ENCODE peak calls at places on chromosome 16, in four cellular contexts. V is IMR-90, I is neuronal stem cell, R is H9. X is an unnamed sample.

GRCh38 chr16:4298761-4299522 is 16.9 kb upstream of the GLIS2 start:
- DNase-seq in V (peak), I (no peak), R (peak), X (peak)

GRCh38 chr16:9869776-9870175 is 312.5 kb downstream of the GRIN2A start:
- DNase-seq in V (no peak), I (no peak), R (no peak), X (no peak)

GRCh38 chr16:10699756-10700155 is 5.0 kb upstream of the TEKT5 start:
- DNase-seq in V (no peak), I (no peak), R (no peak), X (no peak)

GRCh38 chr16:35339337-35339736 is 1879.9 kb downstream of the TP53TG3F start:
- DNase-seq in V (no peak), I (no peak), R (no peak), X (no peak)

GRCh38 chr16:56606688-56607618 is 1.4 kb upstream of the MT2A start:
- DNase-seq in V (peak), I (no peak), R (no peak), X (peak)

GRCh38 chr16:23729503-23730424 is 16.7 kb upstream of the ERN2 start:
- DNase-seq in V (peak), I (no peak), R (peak), X (peak)

GRCh38 chr16:54447606-54448440 is 161.2 kb upstream of the IRX3 start:
- DNase-seq in V (peak), I (no peak), R (no peak), X (peak)

GRCh38 chr16:11056989-11057645 is 112.8 kb downstream of the CLEC16A start:
- DNase-seq in V (no peak), I (no peak), R (no peak), X (no peak)

GRCh38 chr16:48011466-48011865 is 144.3 kb downstream of the ABCC12 start:
- DNase-seq in V (no peak), I (no peak), R (peak), X (no peak)

GRCh38 chr16:11012841-11013240 is 68.5 kb downstream of the CLEC16A start:
- DNase-seq in V (no peak), I (no peak), R (no peak), X (no peak)

GRCh38 chr16:49580751-49581303 is 207.2 kb downstream of the C16orf78 start:
- DNase-seq in V (peak), I (no peak), R (no peak), X (no peak)

GRCh38 chr16:30858829-30859423 is 35.0 kb downstream of the BCL7C start:
- DNase-seq in V (no peak), I (no peak), R (no peak), X (peak)

GRCh38 chr16:55280622-55281021 is 43.4 kb upstream of the IRX6 start:
- DNase-seq in V (no peak), I (no peak), R (no peak), X (no peak)

GRCh38 chr16:21626659-21627277 is 25.6 kb downstream of the IGSF6 start:
- DNase-seq in V (peak), I (no peak), R (no peak), X (no peak)

GRCh38 chr16:19095699-19096098 is 18.1 kb upstream of the ITPRIPL2 start:
- DNase-seq in V (no peak), I (no peak), R (peak), X (peak)

GRCh38 chr16:11229906-11230305 is 26.1 kb downstream of the SOCS1 start:
- DNase-seq in V (no peak), I (no peak), R (no peak), X (no peak)

GRCh38 chr16:87603684-87604571 is 1.6 kb downstream of the JPH3 start:
- DNase-seq in V (no peak), I (no peak), R (no peak), X (no peak)

GRCh38 chr16:87600246-87600645 is 2.1 kb upstream of the JPH3 start:
- DNase-seq in V (no peak), I (no peak), R (no peak), X (no peak)

GRCh38 chr16:87602821-87603683 is 744 bp downstream of the JPH3 start:
- DNase-seq in V (no peak), I (peak), R (no peak), X (no peak)

GRCh38 chr16:87602005-87602790 is at the start of gene JPH3:
- DNase-seq in V (no peak), I (peak), R (peak), X (no peak)

GRCh38 chr16:87601322-87602004 is 845 bp upstream of the JPH3 start:
- DNase-seq in V (no peak), I (no peak), R (no peak), X (no peak)
- H2BK120ac ChIP-seq in V (no peak), I (no peak), R (no peak), X (no peak)

GRCh38 chr16:1958715-1959268 is 546 bp upstream of the NDUFB10 start:
- DNase-seq in V (no peak), I (no peak), R (no peak), X (no peak)
- H4K8ac ChIP-seq in V (peak), I (peak), R (no peak), X (peak)

DNA sequence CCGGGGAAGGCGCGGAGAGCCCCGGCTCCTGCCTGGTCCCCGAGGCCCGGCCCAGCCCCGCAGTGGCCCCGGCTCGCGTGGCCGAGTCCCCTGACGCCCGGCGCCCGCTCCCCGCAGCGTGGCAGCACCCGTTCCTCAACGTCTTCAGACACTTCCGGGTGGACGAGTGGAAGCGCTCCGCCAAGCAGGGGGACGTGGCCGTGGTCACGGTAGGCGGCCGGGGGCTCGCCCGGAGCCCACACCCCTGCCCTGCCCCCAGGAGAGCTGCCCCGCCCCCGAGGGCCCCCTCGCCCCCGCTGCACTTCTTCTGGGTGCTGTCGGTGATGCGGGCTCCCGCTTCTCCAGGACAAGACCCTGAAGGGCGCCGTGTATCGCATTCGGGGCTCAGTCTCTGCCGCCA is 481 bp downstream of the WDR90 start:
- DNase-seq in V (no peak), I (no peak), R (no peak), X (no peak)
- H3K27ac ChIP-seq in V (peak), I (no peak), R (no peak), X (no peak)

DNA sequence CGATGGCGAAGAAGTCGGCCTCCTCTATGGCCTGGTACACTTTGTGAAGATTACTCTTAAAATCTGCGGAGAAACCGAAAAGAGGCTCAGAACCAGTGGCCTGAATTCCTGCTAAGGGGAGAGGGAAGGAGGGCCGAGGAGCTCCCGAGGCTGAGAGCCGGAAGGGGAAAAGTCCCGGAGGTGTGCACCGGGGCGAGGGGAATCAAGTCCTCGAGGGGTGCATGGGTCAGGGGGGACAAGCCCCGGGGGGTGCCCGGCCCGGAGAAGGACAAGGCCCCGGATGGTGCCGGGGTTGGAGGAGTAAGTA is 495 bp downstream of the PARN start:
- DNase-seq in V (no peak), I (no peak), R (no peak), X (peak)
- H2BK120ac ChIP-seq in V (no peak), I (no peak), R (no peak), X (peak)

GRCh38 chr16:71568541-71568940 is 8.4 kb downstream of the TAT start:
- DNase-seq in V (no peak), I (no peak), R (no peak), X (no peak)

GRCh38 chr16:71570143-71570542 is 6.7 kb downstream of the TAT start:
- DNase-seq in V (no peak), I (no peak), R (no peak), X (no peak)

GRCh38 chr16:71567931-71568330 is 9.0 kb downstream of the TAT start:
- DNase-seq in V (no peak), I (no peak), R (no peak), X (no peak)

GRCh38 chr16:71572497-71573116 is 4.3 kb downstream of the TAT start:
- DNase-seq in V (no peak), I (no peak), R (no peak), X (no peak)

GRCh38 chr16:71569621-71570020 is 7.3 kb downstream of the TAT start:
- DNase-seq in V (no peak), I (no peak), R (no peak), X (no peak)
- H4K8ac ChIP-seq in V (no peak), I (no peak), R (no peak), X (no peak)

DNA sequence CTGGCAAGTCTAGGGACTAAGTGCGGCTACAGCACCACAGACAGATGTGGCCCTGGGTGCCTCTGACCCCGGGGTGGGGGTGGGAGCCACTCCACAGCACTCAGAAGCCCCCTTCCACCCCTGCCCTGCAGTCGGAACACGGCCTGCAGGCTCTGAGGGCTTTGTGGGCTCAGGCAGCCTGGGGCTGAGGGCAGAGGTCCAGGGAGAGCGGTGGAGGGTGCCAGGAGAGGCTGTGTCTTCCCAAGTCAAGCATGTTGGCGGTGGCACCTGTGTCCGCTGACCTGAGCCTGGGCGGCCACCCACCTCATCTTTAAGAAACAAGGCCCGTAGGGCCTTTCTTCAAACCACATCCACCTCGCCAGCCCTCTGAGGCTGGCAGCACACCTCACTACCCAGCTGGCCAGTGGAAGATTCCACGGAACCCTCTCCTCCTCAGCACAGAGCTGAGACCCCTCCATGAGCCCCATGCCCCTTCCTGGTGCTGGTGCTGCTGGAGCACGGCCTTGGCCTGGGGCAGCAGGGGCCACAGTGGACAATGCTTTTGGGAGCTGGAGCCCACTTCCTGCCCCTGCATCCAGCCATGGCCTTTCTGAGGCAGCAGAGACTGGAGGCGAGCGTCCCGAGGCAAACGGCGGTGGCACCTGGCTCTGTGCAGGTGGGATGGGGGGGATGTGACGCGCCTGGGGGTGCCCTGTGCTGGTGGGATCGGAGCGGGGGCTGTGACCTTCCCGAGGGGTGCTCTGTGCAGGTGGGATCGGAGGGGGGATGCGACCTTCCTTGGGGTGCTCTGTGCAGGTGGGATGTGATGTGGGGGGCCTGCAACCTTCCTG is 77.8 kb downstream of the ZNF778 start:
- DNase-seq in V (no peak), I (no peak), R (no peak), X (no peak)
- H3K27ac ChIP-seq in V (no peak), I (no peak), R (no peak), X (no peak)

DNA sequence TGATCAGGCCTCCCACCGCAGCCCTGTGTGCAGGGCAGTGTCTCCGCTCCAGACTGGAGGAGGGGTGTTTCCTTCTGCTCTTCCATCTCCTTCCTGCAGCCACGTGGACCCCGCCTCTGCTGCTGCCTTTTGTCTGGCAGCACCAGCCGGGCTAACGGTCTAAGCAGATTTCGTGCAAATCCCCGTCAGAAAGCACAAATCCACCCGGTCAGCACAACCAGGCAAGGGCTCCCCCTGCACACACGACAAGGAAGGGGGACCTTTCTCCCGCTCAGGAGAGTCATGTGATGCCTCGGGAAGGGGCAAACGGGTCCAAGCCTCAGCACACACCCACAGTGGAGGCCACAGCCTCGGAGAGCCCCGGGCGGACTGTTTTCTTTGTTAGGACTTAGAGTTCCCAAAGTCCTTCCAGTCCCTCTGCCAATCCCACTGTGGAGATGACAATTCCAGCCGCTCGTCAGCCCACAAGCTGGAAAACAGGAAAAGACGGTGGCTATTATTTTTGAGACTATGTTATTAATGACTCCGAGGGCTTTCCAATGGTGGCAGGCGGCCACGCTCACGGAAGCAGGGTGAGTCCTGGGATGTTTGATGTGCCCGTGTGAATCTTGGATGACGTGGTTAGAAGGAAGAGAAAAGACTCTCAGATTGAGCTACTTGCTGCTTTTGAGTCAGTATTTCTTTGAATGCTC is 22.5 kb upstream of the MEAK7 start:
- DNase-seq in V (peak), I (peak), R (no peak), X (peak)
- H2BK120ac ChIP-seq in V (peak), I (peak), R (no peak), X (no peak)

DNA sequence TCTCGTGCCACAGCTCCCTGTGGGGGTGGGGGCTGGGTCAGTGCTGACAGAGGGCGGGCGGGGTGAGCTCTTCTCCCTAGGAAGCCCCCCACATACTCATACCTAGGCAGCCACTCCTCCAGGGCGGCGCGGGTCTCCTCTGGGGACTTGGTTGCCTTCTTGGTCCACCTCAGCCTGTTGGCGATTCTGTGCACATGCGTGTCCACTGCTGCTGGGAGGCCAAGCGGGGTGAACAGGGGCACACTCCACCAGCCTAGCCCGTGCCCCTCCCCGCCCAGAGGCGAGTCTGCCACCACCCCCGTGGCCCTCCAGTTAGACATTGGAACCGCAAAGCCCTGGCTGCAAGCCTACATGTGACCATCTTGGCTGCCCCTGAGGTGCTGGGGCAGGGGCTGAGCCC is 7.6 kb downstream of the NTHL1 start:
- DNase-seq in V (no peak), I (no peak), R (no peak), X (no peak)
- H4K8ac ChIP-seq in V (peak), I (no peak), R (no peak), X (no peak)